ENCODE peak calls at places on chromosomes 4 and X, in four cellular contexts. Q is A549, Y is K562, F is spleen. D is an unnamed sample.

GRCh38 chr4:163959932-163960331 is 465.4 kb downstream of the TMA16 start:
- DNase-seq in Q (no peak), Y (no peak), F (no peak), D (no peak)

GRCh38 chr4:103032575-103032974 is 13.1 kb upstream of the SLC9B1 start:
- DNase-seq in Y (peak; percentile 66), F (no peak), Q (peak; percentile 56), D (no peak)

GRCh38 chr4:25223770-25224375 is 10.0 kb upstream of the PI4K2B start:
- DNase-seq in Q (peak; percentile 61), F (no peak), Y (peak; percentile 50), D (no peak)

GRCh38 chrX:72526534-72527508 is 45.8 kb downstream of the HDAC8 start:
- DNase-seq in F (no peak), Q (no peak), Y (peak; percentile 59), D (no peak)

GRCh38 chrX:71911731-71912050 is 1.0 kb downstream of the NHSL2 start:
- DNase-seq in Q (no peak), F (no peak), Y (no peak), D (no peak)

GRCh38 chrX:16185725-16186136 is 18.4 kb downstream of the MAGEB17 start:
- DNase-seq in F (no peak), Y (peak; percentile 38), Q (peak; percentile 39), D (no peak)

GRCh38 chrX:154411322-154411980 is at the start of gene TAFAZZIN:
- DNase-seq in Y (peak; percentile 82), F (peak; percentile 95), Q (peak; percentile 80), D (peak; percentile 92)

GRCh38 chr4:67933755-67934154 is 29.5 kb downstream of the TMPRSS11A start:
- DNase-seq in F (no peak), Q (no peak), Y (no peak), D (no peak)

GRCh38 chr4:19010766-19011165 is 989.2 kb upstream of the LCORL start:
- DNase-seq in F (no peak), Y (no peak), Q (no peak), D (no peak)

GRCh38 chr4:38765391-38765790 is 17.4 kb downstream of the TLR10 start:
- DNase-seq in Y (no peak), F (no peak), Q (no peak), D (no peak)

GRCh38 chr4:86926428-86927086 is 8.3 kb upstream of the AFF1 start:
- DNase-seq in Q (peak; percentile 81), Y (no peak), F (no peak), D (peak; percentile 36)

GRCh38 chr4:147360301-147360700 is 120.6 kb upstream of the EDNRA start:
- DNase-seq in Y (no peak), F (no peak), Q (no peak), D (no peak)

GRCh38 chr4:133156096-133156495 is 7.0 kb downstream of the PCDH10 start:
- DNase-seq in F (no peak), Q (no peak), Y (no peak), D (no peak)
- H3K4me3 ChIP-seq in F (no peak overlapping the region), Q (no peak overlapping the region), Y (no peak overlapping the region), D (no peak overlapping the region)

GRCh38 chr4:187064033-187064432 is 340.4 kb upstream of the FAT1 start:
- DNase-seq in F (no peak), Y (no peak), Q (no peak), D (no peak)
- TF ChIP-seq POLR2A in F (no peak), Y (no peak), Q (no peak), D (no peak)

DNA sequence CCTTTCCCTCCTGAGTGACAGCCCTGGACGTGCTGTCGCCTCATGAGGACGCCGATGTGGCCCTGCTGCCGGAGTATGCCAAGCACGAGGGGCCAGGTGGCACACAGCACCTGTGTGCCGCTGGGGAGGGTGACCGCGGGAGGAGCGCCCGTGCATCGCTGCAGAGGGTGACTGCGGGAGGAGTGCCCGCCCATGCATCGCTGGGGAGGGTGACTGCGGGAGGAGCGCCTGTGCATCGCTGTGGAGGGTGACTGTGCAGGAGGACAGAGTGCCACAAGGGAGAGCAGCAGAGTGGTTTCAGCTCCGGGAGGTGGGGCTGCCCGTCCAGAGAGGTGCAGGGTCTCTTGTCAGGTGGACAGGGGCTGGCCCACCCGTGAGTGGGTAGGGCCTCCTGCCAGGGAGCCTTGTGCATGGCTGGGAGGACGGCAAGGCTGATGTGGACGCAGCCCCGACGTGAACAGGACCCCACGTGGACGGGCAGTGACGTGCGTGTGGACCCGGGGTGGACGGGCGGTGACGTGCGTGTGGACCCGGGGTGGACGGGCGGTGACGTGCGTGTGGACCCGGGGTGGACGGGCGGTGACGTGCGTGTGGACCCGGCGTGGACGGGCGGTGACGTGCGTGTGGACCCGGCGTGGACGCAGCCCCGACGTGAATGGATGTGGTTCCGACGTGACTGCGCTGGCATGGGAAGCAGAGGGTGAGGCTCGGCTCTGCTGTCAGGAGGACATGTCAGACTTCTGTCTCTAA is 14.7 kb downstream of the PCGF3 start:
- DNase-seq in Y (no peak), F (no peak), Q (no peak), D (no peak)
- H3K4me3 ChIP-seq in Y (no peak overlapping the region), F (no peak overlapping the region), Q (no peak overlapping the region), D (no peak overlapping the region)

GRCh38 chr4:174284181-174284886 is 623 bp downstream of the CEP44 start:
- DNase-seq in Q (peak; percentile 68), Y (peak; percentile 55), F (no peak), D (no peak)

GRCh38 chr4:174286870-174287269 is 3.2 kb downstream of the CEP44 start:
- DNase-seq in F (no peak), Q (no peak), Y (peak; percentile 44), D (no peak)

GRCh38 chr4:174282836-174283506 is 496 bp downstream of the FBXO8 start:
- DNase-seq in F (peak; percentile 93), Q (peak; percentile 94), Y (peak; percentile 95), D (peak; percentile 93)

GRCh38 chr4:174281182-174281737 is 2.2 kb downstream of the FBXO8 start:
- DNase-seq in Q (no peak), F (no peak), Y (peak; percentile 62), D (no peak)

GRCh38 chr4:174283507-174284180 is at the start of the genes CEP44 and FBXO8:
- DNase-seq in Y (peak; percentile 87), F (peak; percentile 91), Q (peak; percentile 74), D (peak; percentile 61)
- TF ChIP-seq POLR2A in Y (peak; percentile 89), F (no peak), Q (no peak), D (no peak)

GRCh38 chr4:56959064-56959463 is 18.3 kb downstream of the NOA1 start:
- DNase-seq in Y (no peak), F (no peak), Q (no peak), D (no peak)

GRCh38 chr4:56953680-56954520 is 23.5 kb downstream of the NOA1 start:
- DNase-seq in F (no peak), Q (no peak), Y (no peak), D (no peak)

GRCh38 chr4:56961107-56961500 is 16.3 kb downstream of the NOA1 start:
- DNase-seq in Q (no peak), Y (no peak), F (no peak), D (no peak)

GRCh38 chr4:56958111-56958517 is 19.3 kb downstream of the NOA1 start:
- DNase-seq in Q (peak; percentile 13), F (no peak), Y (peak; percentile 48), D (peak; percentile 89)
- H3K4me3 ChIP-seq in Q (no peak overlapping the region), F (no peak overlapping the region), Y (no peak overlapping the region), D (no peak overlapping the region)

GRCh38 chr4:10007436-10007740 is 13.9 kb downstream of the SLC2A9 start:
- DNase-seq in Q (no peak), Y (no peak), F (no peak), D (no peak)

GRCh38 chr4:10005632-10006031 is 15.7 kb downstream of the SLC2A9 start:
- DNase-seq in F (no peak), Y (no peak), Q (no peak), D (no peak)

GRCh38 chr4:10007772-10008171 is 13.5 kb downstream of the SLC2A9 start:
- DNase-seq in F (no peak), Y (no peak), Q (no peak), D (no peak)

GRCh38 chr4:10006604-10007435 is 14.5 kb downstream of the SLC2A9 start:
- DNase-seq in F (no peak), Y (no peak), Q (peak; percentile 59), D (no peak)

GRCh38 chr4:10006236-10006603 is 15.1 kb downstream of the SLC2A9 start:
- DNase-seq in F (no peak), Y (no peak), Q (peak; percentile 75), D (no peak)
- TF ChIP-seq POLR2A in F (no peak), Y (no peak), Q (no peak), D (no peak)

DNA sequence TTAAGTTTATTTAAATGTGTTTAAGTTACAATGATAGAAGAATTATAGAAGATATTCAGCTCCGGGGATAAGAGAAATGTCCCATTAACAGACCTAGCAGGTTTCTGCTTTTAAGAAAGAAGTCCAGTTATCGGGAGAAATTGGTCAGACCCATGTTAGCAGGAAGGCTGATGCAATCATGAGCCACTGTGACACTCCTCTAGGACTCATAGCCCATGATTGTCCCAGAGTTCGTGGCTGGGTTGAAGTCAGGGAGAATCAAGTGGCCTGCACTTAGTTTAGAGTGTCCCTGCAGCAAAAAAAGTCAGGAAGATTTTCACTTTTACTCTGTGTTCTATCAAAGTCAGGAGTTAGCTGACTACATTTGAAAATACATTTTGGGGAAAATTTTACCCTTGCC is 72.0 kb downstream of the TMEM144 start:
- DNase-seq in Y (peak; percentile 51), F (no peak), Q (no peak), D (no peak)
- H3K4me3 ChIP-seq in Y (no peak overlapping the region), F (no peak overlapping the region), Q (no peak overlapping the region), D (no peak overlapping the region)

DNA sequence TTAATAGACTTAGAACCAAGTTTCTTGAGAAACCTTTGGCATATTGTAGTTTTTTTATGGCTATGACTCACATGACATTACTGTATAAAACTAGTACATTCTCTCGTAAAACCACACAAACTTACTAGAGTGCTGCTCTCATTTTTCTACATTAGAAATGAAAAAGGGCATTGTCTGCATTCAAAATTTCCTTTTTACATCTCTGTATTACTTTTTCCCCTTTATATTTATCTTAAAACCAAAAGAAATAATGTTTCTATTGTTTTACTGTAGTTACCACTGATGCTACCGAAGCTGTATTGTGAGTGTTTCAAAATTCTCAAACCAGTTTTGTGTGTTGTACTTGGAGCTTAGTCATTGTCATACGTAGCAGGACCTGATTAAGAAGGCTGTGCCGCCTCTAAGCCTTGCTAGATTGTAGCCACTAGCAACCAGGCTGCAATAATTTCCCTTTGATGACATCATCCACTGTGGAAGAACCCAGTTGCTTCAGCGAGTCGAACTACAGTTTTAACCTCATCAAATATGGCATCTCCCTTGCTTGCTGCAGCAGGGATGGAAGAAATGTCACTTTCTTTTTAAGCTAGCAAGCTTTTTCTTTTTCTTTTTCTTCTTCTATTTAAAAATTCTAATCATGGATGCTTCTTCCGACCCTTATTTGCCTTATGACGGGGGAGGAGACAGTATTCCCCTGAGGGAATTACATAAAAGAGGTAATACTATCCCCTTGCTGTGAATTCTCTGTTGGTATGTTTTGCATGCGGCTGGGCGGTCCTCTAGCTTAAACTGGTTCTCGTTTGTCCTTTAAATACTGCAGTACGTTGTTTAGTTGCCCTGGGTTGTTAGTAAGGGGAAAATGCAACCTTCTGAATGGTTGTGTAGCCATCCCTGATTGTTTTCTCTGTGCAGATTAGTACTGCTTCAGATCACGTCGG is 39.6 kb downstream of the CLCN3 start:
- DNase-seq in Q (peak; percentile 96), F (no peak), Y (peak; percentile 97), D (peak; percentile 86)
- TF ChIP-seq POLR2A in Q (no peak), F (no peak), Y (peak; percentile 95), D (no peak)

DNA sequence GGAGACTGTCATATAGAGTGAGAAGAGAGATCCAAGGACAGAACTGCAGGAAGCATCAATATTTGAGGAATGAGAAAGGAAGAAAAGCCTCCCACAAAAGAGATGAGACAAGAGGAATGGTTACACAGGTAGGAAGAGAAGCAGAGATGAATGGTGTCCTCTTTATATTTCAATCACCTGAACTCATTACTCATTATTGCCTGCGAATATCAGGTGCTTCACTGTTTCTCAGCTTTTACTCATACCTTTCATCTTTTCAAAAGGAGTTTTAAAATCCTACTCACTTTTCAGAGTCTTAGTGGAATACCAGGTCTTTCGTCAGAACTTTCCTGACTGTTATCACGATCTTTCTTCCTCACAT is 14.9 kb upstream of the SEC24D start:
- DNase-seq in Y (no peak), F (no peak), Q (no peak), D (no peak)
- H3K4me3 ChIP-seq in Y (no peak overlapping the region), F (peak overlapping the region; percentile 45), Q (no peak overlapping the region), D (no peak overlapping the region)

D was measured in lower leg skin.